ENCODE peak calls at places on chromosomes 2 and 18, in nine cellular contexts. J is endodermal cell, N is choroid plexus epithelial cell, O is lung, U is neural progenitor cell, A is OCI-LY7, T is suprapubic skin, W is heart left ventricle, D is AG10803. H is an unnamed sample.

GRCh38 chr2:50448556-50448955 is 583.4 kb downstream of the NRXN1 start:
- DNase-seq in J (no peak), N (no peak), O (no peak), U (no peak), A (no peak), T (no peak), W (no peak), D (no peak), H (no peak)

GRCh38 chr18:11251229-11251890 is 102.0 kb upstream of the PIEZO2 start:
- DNase-seq in J (no peak), N (peak; percentile 82), O (no peak), U (no peak), A (no peak), T (no peak), W (no peak), D (peak; percentile 76), H (no peak)

GRCh38 chr2:170714156-170715061 is 728 bp upstream of the SP5 start:
- DNase-seq in J (peak; percentile 86), N (no peak), O (peak; percentile 59), U (peak; percentile 74), A (no peak), T (peak; percentile 81), W (no peak), D (no peak), H (no peak)

GRCh38 chr2:43400508-43400907 is 174.1 kb upstream of the ZFP36L2 start:
- DNase-seq in J (no peak), N (no peak), O (no peak), U (no peak), A (no peak), T (no peak), W (no peak), D (peak; percentile 20), H (no peak)

GRCh38 chr2:111896576-111896975 is 1.8 kb upstream of the MERTK start:
- DNase-seq in J (no peak), N (no peak), O (no peak), U (no peak), A (no peak), T (no peak), W (no peak), D (no peak), H (no peak)

GRCh38 chr2:202109737-202110184 is 36.7 kb downstream of the KIAA2012 start:
- DNase-seq in J (peak; percentile 74), N (peak; percentile 87), O (peak; percentile 30), U (peak; percentile 19), A (peak; percentile 15), T (no peak), W (no peak), D (peak; percentile 76), H (peak; percentile 28)

GRCh38 chr2:182033449-182033848 is 47.8 kb downstream of the PPP1R1C start:
- DNase-seq in J (no peak), N (no peak), O (no peak), U (no peak), A (no peak), T (no peak), W (no peak), D (no peak), H (no peak)

GRCh38 chr2:167480232-167480985 is 592.1 kb downstream of the XIRP2 start:
- DNase-seq in J (peak; percentile 48), N (peak; percentile 36), O (no peak), U (no peak), A (no peak), T (no peak), W (no peak), D (no peak), H (no peak)

GRCh38 chr2:189013677-189014380 is 39.7 kb downstream of the COL3A1 start:
- DNase-seq in J (no peak), N (peak; percentile 68), O (no peak), U (no peak), A (no peak), T (no peak), W (no peak), D (peak; percentile 56), H (no peak)

GRCh38 chr18:58416704-58417683 is 211.9 kb downstream of the ALPK2 start:
- DNase-seq in J (no peak), N (peak; percentile 80), O (no peak), U (no peak), A (no peak), T (no peak), W (no peak), D (peak; percentile 42), H (no peak)

GRCh38 chr2:177306550-177306949 is 42.0 kb upstream of the NFE2L2 start:
- DNase-seq in J (no peak), N (no peak), O (no peak), U (no peak), A (no peak), T (no peak), W (no peak), D (no peak), H (no peak)

GRCh38 chr2:10721344-10722251 is at the start of gene ATP6V1C2:
- DNase-seq in J (peak; percentile 86), N (no peak), O (peak; percentile 40), U (peak; percentile 91), A (peak; percentile 52), T (no peak), W (no peak), D (no peak), H (no peak)

GRCh38 chr2:70607121-70607551 is 53.5 kb upstream of the TGFA start:
- DNase-seq in J (no peak), N (no peak), O (no peak), U (no peak), A (no peak), T (no peak), W (no peak), D (peak; percentile 43), H (no peak)

GRCh38 chr18:36381075-36381474 is 83.6 kb downstream of the FHOD3 start:
- DNase-seq in J (no peak), N (no peak), O (no peak), U (no peak), A (no peak), T (no peak), W (no peak), D (peak; percentile 68), H (peak; percentile 15)

GRCh38 chr18:36380173-36380827 is 82.8 kb downstream of the FHOD3 start:
- DNase-seq in J (no peak), N (no peak), O (no peak), U (no peak), A (no peak), T (no peak), W (no peak), D (no peak), H (no peak)

GRCh38 chr18:36378194-36378593 is 80.7 kb downstream of the FHOD3 start:
- DNase-seq in J (no peak), N (no peak), O (no peak), U (no peak), A (no peak), T (no peak), W (no peak), D (peak; percentile 34), H (no peak)

GRCh38 chr18:36377626-36378025 is 80.1 kb downstream of the FHOD3 start:
- DNase-seq in J (no peak), N (no peak), O (no peak), U (no peak), A (no peak), T (no peak), W (no peak), D (no peak), H (no peak)

DNA sequence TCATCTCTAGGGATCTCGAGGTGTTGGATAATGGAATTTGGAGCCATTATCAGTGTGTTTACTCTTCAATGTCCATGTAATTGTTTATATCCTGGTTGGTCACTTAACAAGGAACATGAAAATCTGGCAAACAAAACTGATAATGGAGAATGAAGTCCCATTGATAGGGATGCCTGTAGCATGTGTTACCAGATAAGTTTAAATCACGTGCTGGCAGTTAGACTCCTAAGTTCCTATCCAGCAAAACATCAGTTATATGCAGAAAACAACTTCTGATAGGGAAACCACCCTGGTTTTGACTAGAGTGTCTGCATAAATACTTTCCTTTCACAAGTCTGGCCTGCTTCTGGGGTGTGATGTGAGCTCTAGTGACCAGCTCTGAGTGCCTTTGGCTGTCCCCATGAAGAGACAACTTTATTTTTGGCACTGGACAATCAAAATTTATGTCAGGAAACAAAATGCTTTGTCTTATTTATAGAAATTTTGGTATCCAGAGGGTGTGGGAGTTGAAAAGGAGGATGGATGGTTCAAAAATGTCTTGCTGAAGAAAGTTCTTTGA is 82.0 kb downstream of the FHOD3 start:
- DNase-seq in J (peak; percentile 24), N (no peak), O (no peak), U (no peak), A (no peak), T (no peak), W (no peak), D (no peak), H (no peak)
- TF ChIP-seq CTCF in J (no peak), N (no peak), O (no peak), U (no peak), A (no peak), T (no peak), W (no peak), D (no peak), H (no peak)

DNA sequence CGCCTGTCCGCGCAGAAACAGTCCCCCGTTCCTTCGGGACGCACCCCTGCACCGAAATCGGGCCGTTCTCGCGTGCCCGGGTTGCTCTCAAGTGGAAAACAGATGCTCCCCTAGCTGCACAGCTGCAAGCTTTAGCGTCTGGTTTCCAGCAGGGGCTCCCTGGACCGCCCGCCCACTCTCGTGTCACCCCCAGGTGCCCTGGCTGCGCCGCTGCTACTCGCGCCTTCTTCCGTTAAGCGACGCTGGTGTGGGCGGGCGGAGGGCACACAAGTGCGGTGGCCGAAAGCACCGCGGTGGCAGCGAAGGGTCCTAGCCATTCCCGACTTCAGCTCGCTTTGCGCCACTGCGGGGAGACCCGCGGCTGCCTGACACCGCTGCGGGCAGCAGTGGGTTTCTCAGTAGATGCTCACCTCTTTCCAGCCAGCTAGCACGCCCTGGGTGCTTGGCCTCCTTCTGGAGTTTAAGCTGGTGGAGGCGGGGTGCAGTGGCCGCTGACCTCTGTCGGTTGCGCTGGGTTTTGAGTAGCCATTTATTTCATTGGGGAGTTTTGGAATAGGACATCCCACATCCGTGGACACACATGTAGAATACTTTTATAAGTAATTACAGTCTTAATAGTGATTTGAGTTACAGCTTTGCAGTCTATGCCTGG is 806 bp downstream of the ZNF407 start:
- DNase-seq in J (peak; percentile 82), N (peak; percentile 62), O (peak; percentile 57), U (peak; percentile 76), A (peak; percentile 70), T (peak; percentile 82), W (peak; percentile 76), D (peak; percentile 17), H (no peak)
- TF ChIP-seq CTCF in J (peak; percentile 36), N (peak; percentile 37), O (no peak), U (peak; percentile 26), A (no peak), T (no peak), W (peak; percentile 19), D (peak; percentile 9), H (peak; percentile 15)

GRCh38 chr2:1553671-1554295 is 140.5 kb downstream of the TPO start:
- DNase-seq in J (peak; percentile 70), N (peak; percentile 91), O (no peak), U (peak; percentile 50), A (no peak), T (no peak), W (no peak), D (peak; percentile 84), H (peak; percentile 49)
- TF ChIP-seq CTCF in J (peak; percentile 67), N (peak; percentile 57), O (no peak), U (peak; percentile 45), A (no peak), T (no peak), W (no peak), D (peak; percentile 61), H (peak; percentile 48)

DNA sequence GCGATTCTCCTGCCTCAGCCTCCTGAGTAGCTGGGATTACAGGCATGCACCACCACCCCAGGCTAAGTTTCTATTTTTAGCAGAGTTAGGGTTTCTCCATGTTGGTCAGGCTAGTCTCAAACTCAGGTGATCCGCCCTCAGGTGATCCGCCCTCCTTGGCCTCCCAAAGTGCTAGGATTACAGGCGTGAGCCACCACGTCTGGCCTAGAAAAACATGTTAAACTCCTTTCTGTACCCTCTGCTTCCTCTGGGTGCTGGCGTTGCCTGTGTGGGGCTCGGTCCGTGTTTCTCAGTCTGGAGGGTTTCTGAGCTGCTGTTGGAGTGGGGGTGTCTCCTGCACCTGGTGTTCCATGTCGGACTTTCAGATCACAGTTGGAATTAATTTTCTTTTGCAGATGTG is 17.9 kb downstream of the LDLRAD4 start:
- DNase-seq in J (peak; percentile 30), N (no peak), O (no peak), U (no peak), A (no peak), T (peak; percentile 66), W (no peak), D (no peak), H (no peak)
- TF ChIP-seq CTCF in J (no peak), N (no peak), O (no peak), U (no peak), A (no peak), T (no peak), W (no peak), D (no peak), H (no peak)